ENCODE peak calls at places on chromosome 6, in ten cellular contexts. D, L, G, W, U, I, Y, Z, T and F are unnamed samples.

GRCh38 chr6:127516676-127517273 is 2.4 kb downstream of the MTCL3 start:
- DNase-seq in D (no peak), L (peak; percentile 32), G (peak; percentile 56), W (peak; percentile 67), U (no peak), I (peak; percentile 26), Y (peak; percentile 8), Z (no peak), T (no peak), F (no peak)

GRCh38 chr6:83615025-83615999 is 93.6 kb downstream of the SNAP91 start:
- DNase-seq in D (no peak), L (no peak), G (peak; percentile 42), W (peak; percentile 12), U (no peak), I (no peak), Y (no peak), Z (no peak), T (no peak), F (no peak)

GRCh38 chr6:109804020-109804419 is 112.9 kb downstream of the FIG4 start:
- DNase-seq in D (no peak), L (no peak), G (peak; percentile 2), W (no peak), U (no peak), I (no peak), Y (no peak), Z (no peak), T (no peak), F (no peak)

GRCh38 chr6:46023216-46023915 is 7.7 kb upstream of the CLIC5 start:
- DNase-seq in D (no peak), L (no peak), G (no peak), W (no peak), U (no peak), I (no peak), Y (no peak), Z (no peak), T (no peak), F (no peak)

GRCh38 chr6:45422541-45423110 is 44.9 kb upstream of the SUPT3H start:
- DNase-seq in D (no peak), L (peak; percentile 24), G (peak; percentile 44), W (no peak), U (peak; percentile 39), I (peak; percentile 57), Y (peak; percentile 33), Z (peak; percentile 35), T (no peak), F (no peak)

GRCh38 chr6:142868917-142869316 is 76.1 kb downstream of the HIVEP2 start:
- DNase-seq in D (no peak), L (no peak), G (no peak), W (no peak), U (no peak), I (no peak), Y (no peak), Z (no peak), T (no peak), F (no peak)

GRCh38 chr6:136920858-136921520 is 1.1 kb upstream of the SLC35D3 start:
- DNase-seq in D (no peak), L (no peak), G (no peak), W (no peak), U (no peak), I (peak; percentile 67), Y (no peak), Z (peak; percentile 11), T (no peak), F (no peak)

GRCh38 chr6:159217595-159218275 is 48.5 kb downstream of the FNDC1 start:
- DNase-seq in D (no peak), L (peak; percentile 65), G (peak; percentile 33), W (no peak), U (no peak), I (no peak), Y (no peak), Z (no peak), T (peak; percentile 4), F (no peak)

GRCh38 chr6:56036911-56037310 is 161.5 kb upstream of the BMP5 start:
- DNase-seq in D (no peak), L (no peak), G (no peak), W (no peak), U (no peak), I (no peak), Y (no peak), Z (no peak), T (no peak), F (no peak)

DNA sequence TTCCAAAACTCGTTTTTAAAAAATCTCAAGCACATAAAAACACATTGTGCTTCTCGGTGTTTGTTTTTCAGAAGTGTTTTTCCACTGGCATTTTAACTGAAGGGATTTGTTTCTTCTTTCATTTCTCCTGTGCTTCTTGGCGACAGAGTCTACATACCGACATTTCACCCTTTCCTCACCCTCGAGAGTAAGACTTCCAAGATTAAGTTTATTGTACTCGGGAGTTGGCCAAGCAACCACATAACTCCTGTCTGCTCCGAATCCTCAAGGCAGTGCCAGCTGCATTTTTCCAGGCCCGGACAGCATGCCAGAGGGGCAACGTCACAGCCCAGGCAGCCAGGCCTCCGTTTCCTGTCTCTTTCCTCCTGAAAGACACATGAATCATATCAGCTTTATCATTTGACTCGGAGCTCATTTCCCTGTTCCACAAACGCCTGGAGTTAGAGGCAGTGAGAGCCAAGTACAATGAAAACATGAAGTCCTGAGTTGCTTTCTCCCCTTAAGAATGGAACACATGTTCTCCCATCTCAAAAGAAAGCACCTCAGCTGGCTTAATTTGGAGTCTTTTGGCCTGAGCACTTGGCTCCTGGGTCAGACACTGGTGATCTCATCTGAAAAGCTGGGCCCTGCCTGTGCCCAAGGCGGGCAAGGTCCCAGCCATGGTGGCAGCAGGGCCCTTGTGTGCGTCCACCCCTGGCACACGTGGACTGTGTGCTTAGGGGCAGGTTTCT is 23.2 kb upstream of the FAM50B start:
- DNase-seq in D (peak; percentile 89), L (peak; percentile 96), G (peak; percentile 97), W (no peak), U (peak; percentile 86), I (peak; percentile 75), Y (peak; percentile 79), Z (peak; percentile 86), T (no peak), F (peak; percentile 90)
- H3K4me3 ChIP-seq in D (peak overlapping the region; percentile 30), L (no peak overlapping the region), G (peak overlapping the region; percentile 38), W (peak overlapping the region; percentile 35), U (peak overlapping the region; percentile 46), I (no peak overlapping the region), Y (peak overlapping the region; percentile 15), Z (peak overlapping the region; percentile 8), T (no peak overlapping the region), F (peak overlapping the region; percentile 18)

GRCh38 chr6:113363866-113364265 is 493.3 kb upstream of the MARCKS start:
- DNase-seq in D (no peak), L (no peak), G (no peak), W (no peak), U (no peak), I (no peak), Y (no peak), Z (no peak), T (no peak), F (no peak)
- H3K4me1 ChIP-seq in D (no peaks in the 10 kb centered on the region), L (no peaks in the 10 kb centered on the region), G (peaks cover 57% of the 10 kb centered on the region), W (no peaks in the 10 kb centered on the region), U (peaks cover 38% of the 10 kb centered on the region), I (no peaks in the 10 kb centered on the region), Y (peaks cover 22% of the 10 kb centered on the region), Z (peaks cover 16% of the 10 kb centered on the region), T (no peaks in the 10 kb centered on the region), F (no peaks in the 10 kb centered on the region)

DNA sequence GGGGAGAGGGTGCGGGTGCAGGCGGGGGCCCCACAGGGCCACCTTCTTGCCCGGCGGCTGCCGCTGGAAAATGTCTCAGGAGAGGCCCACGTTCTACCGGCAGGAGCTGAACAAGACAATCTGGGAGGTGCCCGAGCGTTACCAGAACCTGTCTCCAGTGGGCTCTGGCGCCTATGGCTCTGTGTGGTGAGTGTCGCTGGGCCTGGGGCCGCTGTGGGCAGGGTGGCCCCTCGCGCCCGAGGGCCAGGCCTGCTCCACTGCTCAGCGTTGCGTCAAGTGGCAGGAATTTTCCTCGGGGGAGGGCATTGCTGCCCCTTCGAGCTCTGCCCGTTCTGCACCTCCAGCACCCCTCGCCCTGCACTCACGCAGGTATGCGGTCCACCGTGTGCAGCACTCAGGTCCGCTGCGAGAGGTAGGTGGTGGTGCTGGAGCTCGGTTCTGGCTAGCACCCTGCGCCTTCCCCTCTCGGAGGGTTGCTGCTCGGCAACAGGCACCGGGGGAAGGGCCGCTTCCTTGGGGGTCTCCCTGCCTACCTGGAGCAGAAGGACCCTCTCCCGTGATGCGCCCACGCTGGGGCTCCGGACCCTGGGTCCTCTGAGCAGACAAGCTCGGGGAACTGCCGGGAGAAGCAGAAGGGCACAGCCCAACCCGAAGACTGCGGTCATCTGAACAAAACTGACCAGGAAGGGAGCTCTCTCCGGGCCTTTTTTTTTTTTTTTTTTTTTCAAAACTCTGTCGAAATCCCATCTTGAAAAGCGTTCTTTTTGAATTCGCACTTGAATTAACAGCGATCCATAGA is 679 bp downstream of the MAPK14 start:
- DNase-seq in D (no peak), L (peak; percentile 60), G (peak; percentile 26), W (no peak), U (peak; percentile 32), I (peak; percentile 70), Y (peak; percentile 24), Z (peak; percentile 44), T (no peak), F (peak; percentile 75)
- H3K4me3 ChIP-seq in D (peak overlapping the region; percentile 100), L (peak overlapping the region; percentile 86), G (peak overlapping the region; percentile 75), W (peak overlapping the region; percentile 88), U (peak overlapping the region; percentile 97), I (peak overlapping the region; percentile 99), Y (peak overlapping the region; percentile 96), Z (peak overlapping the region; percentile 100), T (peak overlapping the region; percentile 87), F (peak overlapping the region; percentile 98)

DNA sequence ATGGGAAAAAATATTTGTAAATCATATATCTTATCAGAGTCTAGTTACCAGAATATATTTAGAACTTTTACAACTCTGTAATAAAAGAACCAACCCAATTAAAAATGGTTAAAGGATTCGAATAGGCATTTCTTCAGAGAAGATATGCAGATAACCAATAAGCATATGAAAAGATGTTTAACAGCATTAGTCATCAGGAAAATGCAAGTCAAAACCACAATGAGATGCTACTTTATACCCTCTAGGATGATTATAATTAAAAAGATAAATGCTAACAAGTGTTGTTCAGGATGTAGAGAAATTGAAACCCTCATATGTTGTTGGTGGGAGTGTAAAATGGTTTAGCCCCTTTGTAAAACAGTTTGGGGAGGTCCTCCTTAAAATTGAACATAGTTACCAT is 94.1 kb downstream of the LRRC1 start:
- DNase-seq in D (no peak), L (no peak), G (peak; percentile 18), W (no peak), U (no peak), I (no peak), Y (no peak), Z (no peak), T (no peak), F (no peak)
- H3K4me1 ChIP-seq in D (no peaks in the 10 kb centered on the region), L (no peaks in the 10 kb centered on the region), G (peaks cover under 1% of the 10 kb centered on the region), W (no peaks in the 10 kb centered on the region), U (no peaks in the 10 kb centered on the region), I (no peaks in the 10 kb centered on the region), Y (no peaks in the 10 kb centered on the region), Z (no peaks in the 10 kb centered on the region), T (no peaks in the 10 kb centered on the region), F (no peaks in the 10 kb centered on the region)

GRCh38 chr6:146269482-146269881 is 240.6 kb downstream of the GRM1 start:
- DNase-seq in D (no peak), L (no peak), G (no peak), W (no peak), U (no peak), I (no peak), Y (no peak), Z (no peak), T (no peak), F (no peak)
- H3K4me3 ChIP-seq in D (no peak overlapping the region), L (no peak overlapping the region), G (no peak overlapping the region), W (no peak overlapping the region), U (no peak overlapping the region), I (no peak overlapping the region), Y (no peak overlapping the region), Z (no peak overlapping the region), T (no peak overlapping the region), F (no peak overlapping the region)